ENCODE peak calls at places on chromosomes 5 and 9, in seven cellular contexts. N is endodermal cell; V is stomach; X is CD8-positive, alpha-beta T cell; R is dorsolateral prefrontal cortex; I is naive thymus-derived CD4-positive, alpha-beta T cell; Z is heart left ventricle. L is an unnamed sample.

GRCh38 chr9:6410653-6411052 is 2.3 kb upstream of the UHRF2 start:
- DNase-seq in N (no peak), V (no peak), X (no peak), R (no peak), I (no peak), Z (no peak), L (no peak)

GRCh38 chr5:167614294-167615104 is 676.9 kb upstream of the WWC1 start:
- DNase-seq in N (no peak), V (no peak), X (no peak), R (no peak), I (no peak), Z (no peak), L (no peak)

GRCh38 chr5:57887851-57888621 is 405.4 kb upstream of the ACTBL2 start:
- DNase-seq in N (peak; percentile 72), V (peak; percentile 34), X (no peak), R (no peak), I (no peak), Z (peak; percentile 47), L (peak; percentile 57)

GRCh38 chr9:134683714-134684374 is 42.2 kb downstream of the COL5A1 start:
- DNase-seq in N (no peak), V (no peak), X (no peak), R (peak; percentile 17), I (no peak), Z (no peak), L (no peak)

GRCh38 chr5:174204914-174205313 is 159.4 kb downstream of the NSG2 start:
- DNase-seq in N (peak; percentile 86), V (no peak), X (no peak), R (no peak), I (no peak), Z (no peak), L (peak; percentile 79)

GRCh38 chr9:75482566-75482965 is 394.3 kb downstream of the OSTF1 start:
- DNase-seq in N (no peak), V (no peak), X (no peak), R (no peak), I (no peak), Z (no peak), L (peak; percentile 12)

GRCh38 chr5:178507151-178507932 is 82.9 kb downstream of the COL23A1 start:
- DNase-seq in N (no peak), V (no peak), X (no peak), R (no peak), I (no peak), Z (no peak), L (no peak)

GRCh38 chr9:71626395-71626794 is 141.9 kb downstream of the CEMIP2 start:
- DNase-seq in N (no peak), V (no peak), X (no peak), R (no peak), I (no peak), Z (no peak), L (no peak)

GRCh38 chr5:155897761-155898160 is 429.2 kb upstream of the SGCD start:
- DNase-seq in N (no peak), V (no peak), X (no peak), R (no peak), I (no peak), Z (no peak), L (no peak)

GRCh38 chr9:133787749-133788015 is 49.5 kb upstream of the SARDH start:
- DNase-seq in N (peak; percentile 93), V (peak; percentile 63), X (no peak), R (no peak), I (no peak), Z (no peak), L (peak; percentile 98)

GRCh38 chr9:68643901-68644809 is 60.9 kb upstream of the PIP5K1B start:
- DNase-seq in N (peak; percentile 56), V (no peak), X (no peak), R (no peak), I (no peak), Z (no peak), L (no peak)

GRCh38 chr5:153901449-153901848 is 137.3 kb downstream of the FAM114A2 start:
- DNase-seq in N (no peak), V (no peak), X (no peak), R (no peak), I (no peak), Z (no peak), L (no peak)

GRCh38 chr5:180648658-180649296 is 623 bp downstream of the FLT4 start:
- DNase-seq in N (peak; percentile 87), V (no peak), X (peak; percentile 44), R (peak; percentile 39), I (no peak), Z (no peak), L (peak; percentile 97)

GRCh38 chr5:34480810-34481528 is 175.2 kb upstream of the RAI14 start:
- DNase-seq in N (no peak), V (no peak), X (no peak), R (no peak), I (no peak), Z (no peak), L (no peak)

GRCh38 chr9:134570151-134570621 is 71.4 kb upstream of the COL5A1 start:
- DNase-seq in N (peak; percentile 27), V (peak; percentile 21), X (no peak), R (peak; percentile 30), I (no peak), Z (no peak), L (no peak)

GRCh38 chr9:14314424-14314928 is 535 bp upstream of the NFIB start:
- DNase-seq in N (peak; percentile 78), V (peak; percentile 78), X (no peak), R (no peak), I (no peak), Z (peak; percentile 87), L (peak; percentile 82)

GRCh38 chr5:100950975-100951374 is 47.9 kb upstream of the ST8SIA4 start:
- DNase-seq in N (no peak), V (no peak), X (no peak), R (no peak), I (no peak), Z (no peak), L (no peak)

GRCh38 chr5:36414869-36415282 is 113.2 kb upstream of the RANBP3L start:
- DNase-seq in N (peak; percentile 47), V (no peak), X (no peak), R (no peak), I (no peak), Z (no peak), L (no peak)

GRCh38 chr5:108206707-108207106 is 175.2 kb downstream of the FBXL17 start:
- DNase-seq in N (no peak), V (no peak), X (no peak), R (no peak), I (no peak), Z (no peak), L (no peak)

GRCh38 chr9:94065535-94065961 is 18.7 kb upstream of the PTPDC1 start:
- DNase-seq in N (peak; percentile 91), V (peak; percentile 86), X (peak; percentile 76), R (peak; percentile 67), I (peak; percentile 73), Z (peak; percentile 72), L (peak; percentile 71)

GRCh38 chr5:74538206-74538661 is 102.3 kb downstream of the ENC1 start:
- DNase-seq in N (no peak), V (no peak), X (no peak), R (no peak), I (no peak), Z (peak; percentile 81), L (no peak)

GRCh38 chr5:13250450-13251291 is 693.8 kb downstream of the DNAH5 start:
- DNase-seq in N (no peak), V (no peak), X (no peak), R (no peak), I (no peak), Z (no peak), L (peak; percentile 25)

GRCh38 chr5:132083065-132083678 is 9.6 kb downstream of the CSF2 start:
- DNase-seq in N (no peak), V (no peak), X (no peak), R (no peak), I (no peak), Z (no peak), L (no peak)

GRCh38 chr9:123426406-123426805 is 70.4 kb downstream of the CRB2 start:
- DNase-seq in N (peak; percentile 52), V (peak; percentile 16), X (no peak), R (no peak), I (no peak), Z (no peak), L (no peak)

GRCh38 chr5:98414938-98415337 is 358.5 kb upstream of the RGMB start:
- DNase-seq in N (no peak), V (no peak), X (no peak), R (no peak), I (no peak), Z (no peak), L (no peak)

GRCh38 chr5:128290152-128290858 is 206.7 kb downstream of the SLC12A2 start:
- DNase-seq in N (no peak), V (no peak), X (no peak), R (no peak), I (no peak), Z (no peak), L (no peak)
- H3K4me3 ChIP-seq in N (no peak overlapping the region), V (no peak overlapping the region), X (no peak overlapping the region), R (no peak overlapping the region), I (no peak overlapping the region), Z (no peak overlapping the region), L (no peak overlapping the region)

DNA sequence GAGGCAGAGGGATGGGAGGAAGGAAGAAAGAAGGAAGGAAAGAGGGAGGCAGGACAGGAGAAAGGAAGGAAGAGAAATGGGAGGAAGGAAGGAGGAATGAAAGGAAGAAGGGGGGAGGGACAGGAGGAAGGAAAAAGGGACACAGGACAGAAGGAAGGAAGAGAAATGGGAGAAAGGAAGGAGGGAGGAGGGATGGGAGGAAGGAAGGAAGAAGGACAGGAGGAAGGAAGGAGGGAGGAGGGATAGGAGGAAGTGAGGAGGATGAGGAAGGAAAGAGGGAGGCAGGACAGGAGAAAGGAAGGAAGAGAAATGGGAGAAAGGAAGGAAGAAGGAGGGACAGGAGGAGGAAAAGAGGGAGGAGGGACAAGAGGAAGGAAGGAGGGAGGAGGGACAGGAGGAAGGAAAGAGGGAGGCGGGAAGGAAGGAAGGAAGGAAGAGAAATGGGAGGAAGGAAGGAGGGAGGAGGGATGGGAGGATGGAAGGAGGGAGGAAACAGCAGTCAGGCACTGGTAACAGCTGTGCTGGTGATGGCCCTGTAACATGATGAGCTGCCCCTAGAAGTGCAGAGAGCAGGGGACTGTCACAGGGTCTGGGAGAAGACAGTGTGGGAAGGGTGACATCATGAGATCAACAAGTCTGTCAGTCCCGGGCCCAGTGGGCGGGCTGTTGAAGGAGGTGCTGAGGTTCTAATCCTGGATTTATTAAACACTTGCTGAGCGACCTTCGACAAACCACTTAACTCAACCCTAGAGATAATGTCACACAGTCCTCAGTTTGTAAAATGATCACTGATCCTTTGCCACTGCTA is 10.7 kb upstream of the IRX1 start:
- DNase-seq in N (no peak), V (no peak), X (no peak), R (no peak), I (no peak), Z (no peak), L (no peak)
- H3K27me3 ChIP-seq in N (peaks cover 93% of the 10 kb centered on the region), V (peaks cover 17% of the 10 kb centered on the region), X (no peaks in the 10 kb centered on the region), R (peaks cover 80% of the 10 kb centered on the region), I (no peaks in the 10 kb centered on the region), Z (peaks cover 25% of the 10 kb centered on the region), L (peaks cover 34% of the 10 kb centered on the region)

GRCh38 chr5:26181582-26181981 is 856.8 kb downstream of the CDH9 start:
- DNase-seq in N (no peak), V (no peak), X (no peak), R (no peak), I (no peak), Z (no peak), L (no peak)
- H3K4me3 ChIP-seq in N (no peak overlapping the region), V (no peak overlapping the region), X (no peak overlapping the region), R (no peak overlapping the region), I (no peak overlapping the region), Z (no peak overlapping the region), L (no peak overlapping the region)

DNA sequence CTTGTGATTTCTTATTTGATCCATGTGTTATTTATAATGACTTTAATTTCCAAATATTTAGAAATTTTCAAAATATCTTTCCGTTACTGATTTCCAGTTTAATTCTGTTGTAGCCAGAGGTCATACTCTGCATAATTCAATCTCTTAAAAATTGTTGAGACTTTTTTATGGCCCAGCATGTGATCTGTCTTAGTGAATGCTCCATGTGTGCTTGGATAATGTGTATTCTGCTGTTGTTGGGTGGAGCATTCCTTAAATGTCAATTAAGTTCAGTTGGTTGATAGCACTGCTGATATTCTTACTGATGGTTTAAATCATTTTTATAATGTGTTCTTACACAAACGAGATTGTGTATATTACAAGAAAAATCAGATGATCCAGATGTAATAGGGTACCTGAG is 180.8 kb downstream of the RGS3 start:
- DNase-seq in N (no peak), V (no peak), X (no peak), R (no peak), I (no peak), Z (no peak), L (no peak)
- H3K27me3 ChIP-seq in N (peaks cover 85% of the 10 kb centered on the region), V (no peaks in the 10 kb centered on the region), X (no peaks in the 10 kb centered on the region), R (no peaks in the 10 kb centered on the region), I (no peaks in the 10 kb centered on the region), Z (no peaks in the 10 kb centered on the region), L (peaks cover 57% of the 10 kb centered on the region)